ENCODE peak calls at places on chromosome 7, in four cellular contexts. K, W, A and I are unnamed samples.

GRCh38 chr7:137231167-137231566 is 112.4 kb downstream of the PTN start:
- DNase-seq in A (no peak), W (no peak), K (no peak), I (no peak)

GRCh38 chr7:105224884-105225651 is 163.7 kb downstream of the SRPK2 start:
- DNase-seq in A (peak), W (peak), K (no peak), I (no peak)

GRCh38 chr7:18352339-18353255 is 143.0 kb upstream of the HDAC9 start:
- DNase-seq in A (peak), W (peak), K (no peak), I (no peak)

GRCh38 chr7:19249281-19249680 is 104.1 kb upstream of the FERD3L start:
- DNase-seq in A (peak), W (no peak), K (no peak), I (no peak)

GRCh38 chr7:148347981-148348380 is 242.6 kb upstream of the C7orf33 start:
- DNase-seq in W (no peak), A (no peak), K (no peak), I (no peak)

GRCh38 chr7:128940494-128941322 is 3.0 kb downstream of the IRF5 start:
- DNase-seq in K (peak), A (no peak), W (peak), I (no peak)

GRCh38 chr7:155918720-155919399 is 106.6 kb upstream of the SHH start:
- DNase-seq in K (peak), A (peak), W (no peak), I (no peak)

GRCh38 chr7:1359681-1360485 is 99.4 kb downstream of the MICALL2 start:
- DNase-seq in A (no peak), K (peak), W (no peak), I (no peak)

GRCh38 chr7:134046594-134047128 is 80.5 kb upstream of the LRGUK start:
- DNase-seq in W (no peak), K (no peak), A (no peak), I (no peak)